ENCODE peak calls at places on chromosomes 5 and 9, in seven cellular contexts. Z is ascending aorta, D is thoracic aorta, K is hepatocyte, T is HCT116, P is colonic mucosa, U is GM23338. Y is an unnamed sample.

GRCh38 chr9:37028425-37029031 is 5.5 kb downstream of the PAX5 start:
- DNase-seq in Z (no peak), D (no peak), K (no peak), T (no peak), P (no peak), U (peak; percentile 56), Y (no peak)

GRCh38 chr9:105329729-105330082 is 85.3 kb downstream of the SLC44A1 start:
- DNase-seq in Z (no peak), D (no peak), K (no peak), T (no peak), P (no peak), U (no peak), Y (no peak)

GRCh38 chr9:6247266-6247665 is 31.7 kb downstream of the IL33 start:
- DNase-seq in Z (no peak), D (no peak), K (no peak), T (no peak), P (no peak), U (no peak), Y (no peak)

GRCh38 chr9:124045076-124045829 is 33.7 kb downstream of the LHX2 start:
- DNase-seq in Z (peak; percentile 77), D (no peak), K (peak; percentile 71), T (no peak), P (peak; percentile 29), U (peak; percentile 71), Y (peak; percentile 81)

GRCh38 chr9:27514551-27514950 is 9.5 kb upstream of the IFNK start:
- DNase-seq in Z (no peak), D (no peak), K (no peak), T (no peak), P (no peak), U (no peak), Y (no peak)

GRCh38 chr5:35197351-35197750 is 32.9 kb downstream of the PRLR start:
- DNase-seq in Z (no peak), D (no peak), K (no peak), T (no peak), P (no peak), U (no peak), Y (no peak)

GRCh38 chr9:80125731-80126264 is 554.0 kb downstream of the TLE4 start:
- DNase-seq in Z (no peak), D (no peak), K (no peak), T (no peak), P (no peak), U (no peak), Y (no peak)

GRCh38 chr5:139647406-139648204 is 544 bp upstream of the CXXC5 start:
- DNase-seq in Z (peak; percentile 59), D (no peak), K (no peak), T (no peak), P (no peak), U (peak; percentile 60), Y (peak; percentile 62)

GRCh38 chr9:88007291-88007650 is 32.9 kb upstream of the CDK20 start:
- DNase-seq in Z (no peak), D (no peak), K (no peak), T (no peak), P (no peak), U (no peak), Y (no peak)

DNA sequence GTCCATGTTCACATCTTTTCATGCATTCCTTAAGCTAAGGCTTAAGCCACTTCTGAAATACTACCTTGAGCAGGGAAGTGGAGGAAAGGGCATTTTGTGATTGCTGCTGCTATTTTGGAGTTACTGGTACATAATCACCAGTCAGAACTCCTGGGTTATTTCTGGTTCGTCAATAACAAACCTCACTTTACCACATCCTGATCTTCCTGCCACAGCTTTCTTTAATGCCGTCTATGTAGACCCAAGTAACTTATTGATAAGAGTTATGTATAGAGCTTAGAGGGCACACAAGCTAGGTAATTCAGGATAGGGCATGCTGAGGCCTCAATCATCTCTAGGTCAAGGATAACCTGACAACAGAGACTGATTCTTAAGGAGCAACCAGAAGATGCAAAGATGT is 120.7 kb downstream of the DOCK8 start:
- DNase-seq in Z (no peak), D (no peak), K (no peak), T (no peak), P (no peak), U (no peak), Y (no peak)
- H3K27me3 ChIP-seq in Z (no peaks in the 10 kb centered on the region), D (no peaks in the 10 kb centered on the region), K (no peaks in the 10 kb centered on the region), T (no peaks in the 10 kb centered on the region), P (no peaks in the 10 kb centered on the region), U (no peaks in the 10 kb centered on the region), Y (no peaks in the 10 kb centered on the region)

GRCh38 chr9:121322037-121322736 is 47.9 kb downstream of the STOM start:
- DNase-seq in Z (peak; percentile 62), D (no peak), K (peak; percentile 55), T (peak; percentile 44), P (no peak), U (no peak), Y (no peak)
- H3K36me3 ChIP-seq in Z (peaks cover 79% of the 10 kb centered on the region), D (peaks cover 52% of the 10 kb centered on the region), K (peaks cover 3% of the 10 kb centered on the region), T (peaks cover 2% of the 10 kb centered on the region), P (peaks cover 10% of the 10 kb centered on the region), U (no peaks in the 10 kb centered on the region), Y (peaks cover 40% of the 10 kb centered on the region)

DNA sequence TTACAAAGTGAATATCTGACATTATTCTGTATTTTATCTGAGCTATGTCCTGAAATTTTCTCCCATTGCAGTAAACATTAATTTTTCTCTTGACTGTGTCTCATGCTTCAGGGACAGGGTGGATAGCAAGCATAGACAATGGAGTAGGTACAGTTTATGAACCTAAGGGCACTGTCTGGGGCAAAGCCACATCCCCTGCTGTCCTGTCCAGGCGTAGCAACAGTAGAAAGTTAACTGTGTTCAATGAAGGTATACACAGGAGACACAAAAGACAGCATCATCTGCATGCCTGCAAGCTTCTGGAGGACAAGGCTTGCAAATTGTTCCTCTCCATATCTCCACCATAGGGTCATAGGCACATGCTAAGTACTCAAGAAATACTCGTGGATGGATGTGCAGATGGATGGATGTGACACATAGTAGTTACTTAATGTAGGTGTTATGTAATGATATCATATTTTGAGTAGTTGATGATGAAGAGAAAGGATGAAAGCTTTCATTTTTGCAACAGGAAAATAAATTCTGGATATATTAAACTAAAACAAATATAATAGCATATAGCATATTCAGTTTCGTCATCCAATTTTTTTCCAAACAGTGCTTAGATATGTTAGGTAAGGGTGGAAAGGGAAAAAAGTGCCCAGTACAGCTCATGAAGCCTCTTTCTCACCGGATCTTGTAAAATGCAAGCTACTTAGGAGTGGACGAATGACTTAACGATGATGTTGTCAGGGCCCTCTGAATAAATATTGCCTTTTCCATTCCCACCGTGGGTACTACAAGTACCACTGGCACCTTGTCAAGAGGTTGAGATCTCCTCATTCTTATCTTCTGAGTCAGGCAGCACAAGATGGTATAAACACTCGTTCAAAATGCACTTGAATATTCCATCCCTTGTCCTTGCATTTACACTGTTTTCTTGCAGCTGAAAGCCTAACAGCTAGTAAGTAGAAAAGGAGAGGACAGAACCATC is 19.9 kb upstream of the ZSWIM6 start:
- DNase-seq in Z (peak; percentile 74), D (no peak), K (no peak), T (no peak), P (no peak), U (no peak), Y (no peak)
- H3K27ac ChIP-seq in Z (peak overlapping the region; percentile 63), D (peak overlapping the region; percentile 14), K (no peak overlapping the region), T (no peak overlapping the region), P (no peak overlapping the region), U (no peak overlapping the region), Y (peak overlapping the region; percentile 46)

GRCh38 chr5:159067201-159067600 is 32.5 kb downstream of the EBF1 start:
- DNase-seq in Z (no peak), D (no peak), K (no peak), T (no peak), P (no peak), U (no peak), Y (no peak)
- H3K27me3 ChIP-seq in Z (no peaks in the 10 kb centered on the region), D (no peaks in the 10 kb centered on the region), K (peaks cover 37% of the 10 kb centered on the region), T (peaks cover 92% of the 10 kb centered on the region), P (no peaks in the 10 kb centered on the region), U (no peaks in the 10 kb centered on the region), Y (no peaks in the 10 kb centered on the region)

GRCh38 chr9:135944444-135945252 is 16.5 kb downstream of the UBAC1 start:
- DNase-seq in Z (no peak), D (no peak), K (no peak), T (no peak), P (no peak), U (no peak), Y (no peak)
- H3K36me3 ChIP-seq in Z (peaks cover 72% of the 10 kb centered on the region), D (peaks cover 34% of the 10 kb centered on the region), K (no peaks in the 10 kb centered on the region), T (peaks cover 20% of the 10 kb centered on the region), P (no peaks in the 10 kb centered on the region), U (peaks cover 15% of the 10 kb centered on the region), Y (peaks cover 41% of the 10 kb centered on the region)

DNA sequence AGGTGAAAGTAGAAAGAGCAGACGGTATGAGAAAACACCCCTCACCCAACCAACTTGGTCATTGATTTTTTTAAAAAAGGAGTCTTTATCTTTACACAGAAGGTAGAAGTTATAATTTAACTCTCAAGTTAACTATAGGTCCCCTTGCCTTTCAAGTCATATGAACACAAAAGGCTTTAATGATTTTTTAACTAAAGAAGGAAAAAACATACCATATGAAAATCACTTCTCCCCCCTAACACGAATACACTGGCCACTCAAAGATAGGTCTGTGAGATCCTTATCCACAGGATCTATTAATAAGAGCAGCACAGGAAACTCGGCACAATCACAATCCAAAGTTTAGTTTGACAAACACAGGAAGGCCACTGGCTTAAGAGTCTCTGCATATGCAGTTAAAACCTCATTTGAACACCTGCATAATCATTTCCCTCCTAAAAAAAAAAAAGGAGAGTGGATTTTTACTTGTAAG is 138.0 kb downstream of the ENC1 start:
- DNase-seq in Z (no peak), D (no peak), K (no peak), T (no peak), P (no peak), U (no peak), Y (no peak)
- H3K27ac ChIP-seq in Z (no peak overlapping the region), D (no peak overlapping the region), K (peak overlapping the region; percentile 64), T (no peak overlapping the region), P (no peak overlapping the region), U (no peak overlapping the region), Y (no peak overlapping the region)

GRCh38 chr5:96155156-96155555 is 193.5 kb upstream of the ELL2 start:
- DNase-seq in Z (no peak), D (no peak), K (no peak), T (no peak), P (no peak), U (no peak), Y (no peak)
- H3K27me3 ChIP-seq in Z (no peaks in the 10 kb centered on the region), D (no peaks in the 10 kb centered on the region), K (no peaks in the 10 kb centered on the region), T (no peaks in the 10 kb centered on the region), P (no peaks in the 10 kb centered on the region), U (no peaks in the 10 kb centered on the region), Y (no peaks in the 10 kb centered on the region)